ENCODE peak calls at places on chromosomes 5 and 9, in nine cellular contexts. F is ecto neural progenitor cell; R is kidney glomerular epithelial cell; Y is stimulated activated CD4-positive, alpha-beta T cell treated with anti-CD3 and anti-CD28 coated beads, Interleukin-2, amount 100 ng/mL, for 48 hours; U is mucosa of descending colon; K is AG10803; T is uterus; X is Daoy; J is fibroblast of the conjunctiva. G is an unnamed sample.

GRCh38 chr5:80238778-80239679 is 16.8 kb downstream of the SERINC5 start:
- DNase-seq in X (peak), J (no peak), F (no peak), U (no peak), K (peak), R (peak), Y (no peak), T (peak), G (no peak)

GRCh38 chr5:31346896-31347557 is 153.5 kb downstream of the CDH6 start:
- DNase-seq in F (no peak), U (no peak), J (no peak), R (no peak), T (no peak), K (no peak), Y (no peak), X (no peak), G (no peak)

GRCh38 chr9:32360983-32361673 is 23.3 kb upstream of the ACO1 start:
- DNase-seq in T (no peak), U (no peak), K (no peak), F (no peak), Y (no peak), R (no peak), J (no peak), X (no peak), G (no peak)

GRCh38 chr5:150121448-150122157 is 34.0 kb downstream of the PDGFRB start:
- DNase-seq in J (no peak), Y (no peak), R (no peak), K (no peak), U (no peak), F (peak), X (no peak), T (peak), G (no peak)

GRCh38 chr5:9473624-9474023 is 72.3 kb downstream of the SEMA5A start:
- DNase-seq in R (no peak), T (no peak), J (no peak), K (peak), X (no peak), U (no peak), F (no peak), Y (no peak), G (no peak)

GRCh38 chr5:178381921-178382688 is 149.5 kb upstream of the PHYKPL start:
- DNase-seq in U (no peak), R (no peak), J (no peak), X (no peak), K (no peak), T (no peak), Y (no peak), F (no peak), G (no peak)

GRCh38 chr5:172052454-172053236 is 46.2 kb upstream of the FBXW11 start:
- DNase-seq in Y (no peak), U (no peak), X (peak), J (peak), K (peak), R (peak), T (peak), F (no peak), G (no peak)

GRCh38 chr5:68225911-68226563 is 10.5 kb downstream of the PIK3R1 start:
- DNase-seq in X (no peak), J (no peak), F (no peak), R (no peak), U (peak), Y (no peak), T (no peak), K (no peak), G (no peak)

GRCh38 chr5:139761057-139761450 is 34.6 kb upstream of the PSD2 start:
- DNase-seq in Y (no peak), X (no peak), J (no peak), T (no peak), K (no peak), F (no peak), U (no peak), R (no peak), G (no peak)

GRCh38 chr5:89936576-89936975 is 473.0 kb downstream of the CETN3 start:
- DNase-seq in X (no peak), R (no peak), J (no peak), K (no peak), Y (no peak), F (no peak), T (no peak), U (no peak), G (no peak)

GRCh38 chr5:113384787-113385186 is 50.0 kb downstream of the TSSK1B start:
- DNase-seq in X (no peak), J (no peak), Y (no peak), F (no peak), U (no peak), R (no peak), T (no peak), K (no peak), G (no peak)

GRCh38 chr5:8517461-8517860 is 648.5 kb downstream of the MTRR start:
- DNase-seq in F (no peak), K (no peak), J (no peak), R (no peak), Y (no peak), X (peak), U (no peak), T (no peak), G (no peak)

GRCh38 chr9:133105461-133105770 is 15.6 kb downstream of the RALGDS start:
- DNase-seq in T (peak), K (no peak), R (no peak), U (peak), X (no peak), J (no peak), Y (no peak), F (no peak), G (no peak)

GRCh38 chr9:21668504-21668903 is 133.9 kb upstream of the MTAP start:
- DNase-seq in J (no peak), R (no peak), U (no peak), X (no peak), F (no peak), T (no peak), K (no peak), Y (no peak), G (no peak)

GRCh38 chr9:124054671-124055212 is 43.2 kb downstream of the LHX2 start:
- DNase-seq in Y (peak), J (no peak), U (no peak), T (no peak), K (peak), X (peak), R (peak), F (no peak), G (no peak)

GRCh38 chr5:61623401-61624069 is 291.5 kb downstream of the ZSWIM6 start:
- DNase-seq in T (no peak), K (peak), F (no peak), J (no peak), R (no peak), Y (no peak), U (no peak), X (peak), G (no peak)

GRCh38 chr5:154535535-154535934 is 57.5 kb upstream of the HAND1 start:
- DNase-seq in Y (no peak), U (no peak), F (no peak), X (no peak), J (no peak), T (no peak), K (no peak), R (no peak), G (no peak)

GRCh38 chr5:105872569-105873270 is 1798.0 kb downstream of the EFNA5 start:
- DNase-seq in U (no peak), J (no peak), X (no peak), Y (no peak), R (no peak), K (no peak), F (no peak), T (no peak), G (no peak)

GRCh38 chr9:97491216-97491999 is 10.1 kb upstream of the TMOD1 start:
- DNase-seq in Y (no peak), R (no peak), J (no peak), K (no peak), U (no peak), X (no peak), F (no peak), T (no peak), G (no peak)

GRCh38 chr9:129607026-129607397 is 13.9 kb downstream of the C9orf50 start:
- DNase-seq in R (no peak), Y (no peak), X (no peak), J (no peak), K (no peak), U (peak), T (no peak), F (no peak), G (no peak)

GRCh38 chr9:113274474-113275146 is 762 bp downstream of the CDC26 start:
- DNase-seq in R (peak), X (peak), U (no peak), Y (peak), J (peak), F (no peak), K (peak), T (no peak), G (peak)

GRCh38 chr5:8462565-8462964 is 593.6 kb downstream of the MTRR start:
- DNase-seq in J (no peak), F (no peak), K (no peak), X (no peak), T (no peak), Y (no peak), U (no peak), R (no peak), G (no peak)

GRCh38 chr9:113645224-113645971 is 181.9 kb downstream of the RGS3 start:
- DNase-seq in U (no peak), X (no peak), Y (no peak), F (peak), J (no peak), T (no peak), R (no peak), K (no peak), G (no peak)

GRCh38 chr9:121764371-121764730 is 112.9 kb downstream of the DAB2IP start:
- DNase-seq in X (no peak), F (no peak), R (no peak), K (no peak), J (no peak), Y (no peak), U (peak), T (no peak), G (no peak)

GRCh38 chr5:178327931-178328711 is 95.5 kb upstream of the PHYKPL start:
- DNase-seq in K (no peak), Y (no peak), R (no peak), F (no peak), T (no peak), U (no peak), X (no peak), J (no peak), G (no peak)

GRCh38 chr5:143153332-143154119 is 250.0 kb downstream of the NR3C1 start:
- DNase-seq in T (peak), R (no peak), K (peak), F (no peak), X (no peak), U (no peak), Y (no peak), J (peak), G (no peak)

GRCh38 chr5:140365282-140365681 is 5.3 kb downstream of the SLC4A9 start:
- DNase-seq in T (no peak), X (no peak), Y (no peak), U (no peak), K (no peak), R (no peak), J (no peak), F (no peak), G (no peak)

GRCh38 chr9:125985142-125985997 is 238.2 kb downstream of the PBX3 start:
- DNase-seq in X (no peak), F (no peak), R (no peak), U (no peak), K (no peak), T (no peak), J (no peak), Y (no peak), G (no peak)

GRCh38 chr9:20838218-20838617 is 154.2 kb downstream of the FOCAD start:
- DNase-seq in U (no peak), F (no peak), T (no peak), R (no peak), X (no peak), K (peak), J (no peak), Y (no peak), G (no peak)

GRCh38 chr5:96962540-96962991 is 26.7 kb downstream of the LNPEP start:
- DNase-seq in T (no peak), X (no peak), U (no peak), Y (no peak), F (no peak), J (no peak), R (no peak), K (no peak), G (no peak)

GRCh38 chr5:52707626-52708025 is 80.1 kb upstream of the ITGA1 start:
- DNase-seq in F (no peak), R (no peak), Y (no peak), X (no peak), T (no peak), K (no peak), J (no peak), U (no peak), G (no peak)

GRCh38 chr5:145681686-145682085 is 153.5 kb downstream of the PRELID2 start:
- DNase-seq in J (peak), U (no peak), Y (peak), R (peak), X (peak), K (peak), F (no peak), T (no peak), G (no peak)

GRCh38 chr5:68114641-68115040 is 100.9 kb upstream of the PIK3R1 start:
- DNase-seq in X (peak), F (no peak), T (no peak), U (no peak), K (peak), J (peak), Y (no peak), R (peak), G (no peak)

GRCh38 chr5:2184563-2185540 is 302.1 kb upstream of the IRX4 start:
- DNase-seq in T (no peak), Y (no peak), K (no peak), R (no peak), F (peak), J (no peak), X (peak), U (no peak), G (no peak)

GRCh38 chr9:112059980-112060348 is 115.1 kb downstream of the SUSD1 start:
- DNase-seq in Y (no peak), T (no peak), K (no peak), U (no peak), X (peak), R (no peak), F (no peak), J (no peak), G (no peak)

GRCh38 chr9:88880194-88880593 is 111.1 kb upstream of the S1PR3 start:
- DNase-seq in T (no peak), Y (no peak), U (no peak), F (no peak), K (no peak), R (no peak), X (no peak), J (no peak), G (no peak)

G was measured in effector memory CD4-positive, alpha-beta T cell.